ENCODE peak calls at places on chromosomes 4 and X, in six cellular contexts. N is fibroblast of mammary gland; X is activated T-helper 1 cell treated with anti-CD3 and anti-CD28 coated beads, Interleukin-2, amount 50 U/mL, for 16 hours; Z is T-cell; D is tibial artery; Y is activated naive CD4-positive, alpha-beta T cell treated with anti-CD3 and anti-CD28 coated beads, Interleukin-2, amount 50 U/mL, for 72 hours. M is an unnamed sample.

GRCh38 chr4:86521373-86521969 is 72.6 kb upstream of the PTPN13 start:
- DNase-seq in N (no peak), D (no peak), Z (no peak), X (no peak), Y (no peak), M (no peak)

GRCh38 chr4:102500371-102501175 is 586 bp upstream of the NFKB1 start:
- DNase-seq in X (no peak), N (peak; percentile 38), Y (no peak), Z (peak; percentile 38), D (peak; percentile 52), M (peak; percentile 92)

GRCh38 chr4:100422911-100423310 is 94.9 kb downstream of the EMCN start:
- DNase-seq in X (no peak), D (no peak), N (no peak), Z (no peak), Y (no peak), M (no peak)

GRCh38 chr4:185916683-185917082 is 104.7 kb upstream of the SORBS2 start:
- DNase-seq in Y (no peak), N (no peak), X (no peak), D (no peak), Z (no peak), M (no peak)

GRCh38 chr4:93832097-93832496 is 3.5 kb downstream of the ATOH1 start:
- DNase-seq in D (no peak), Y (no peak), X (no peak), N (no peak), Z (no peak), M (no peak)

GRCh38 chr4:159021597-159022385 is 81.1 kb upstream of the RAPGEF2 start:
- DNase-seq in Z (no peak), Y (no peak), X (no peak), N (no peak), D (no peak), M (no peak)

GRCh38 chr4:88743696-88744095 is 46.1 kb upstream of the NAP1L5 start:
- DNase-seq in Z (no peak), Y (no peak), N (peak; percentile 41), D (no peak), X (no peak), M (no peak)

GRCh38 chr4:175540732-175541131 is 271.3 kb downstream of the GPM6A start:
- DNase-seq in Z (no peak), Y (no peak), N (no peak), X (no peak), D (no peak), M (no peak)

GRCh38 chr4:15239866-15240265 is 188.0 kb upstream of the C1QTNF7 start:
- DNase-seq in N (peak; percentile 91), Z (no peak), X (no peak), Y (no peak), D (no peak), M (peak; percentile 36)

GRCh38 chr4:23163649-23164436 is 471.1 kb downstream of the GBA3 start:
- DNase-seq in N (no peak), X (no peak), Y (no peak), D (no peak), Z (no peak), M (no peak)

GRCh38 chr4:163701915-163702314 is 207.4 kb downstream of the TMA16 start:
- DNase-seq in N (peak; percentile 61), Y (no peak), X (no peak), Z (no peak), D (no peak), M (no peak)

GRCh38 chr4:129218355-129218754 is 122.4 kb downstream of the C4orf33 start:
- DNase-seq in X (no peak), N (peak; percentile 31), D (no peak), Y (no peak), Z (no peak), M (no peak)

GRCh38 chrX:50697691-50698090 is 116.3 kb downstream of the SHROOM4 start:
- DNase-seq in X (no peak), Z (no peak), N (peak; percentile 69), Y (no peak), D (no peak), M (no peak)

GRCh38 chrX:55521687-55522086 is 32.0 kb upstream of the USP51 start:
- DNase-seq in D (no peak), X (no peak), N (no peak), Y (no peak), Z (no peak), M (peak; percentile 28)

GRCh38 chrX:139120760-139121159 is 409.2 kb upstream of the FGF13 start:
- DNase-seq in Y (no peak), D (no peak), N (peak; percentile 6), X (no peak), Z (no peak), M (no peak)

GRCh38 chr4:8191136-8191747 is 7.8 kb upstream of the SH3TC1 start:
- DNase-seq in Y (no peak), X (no peak), Z (no peak), D (peak; percentile 80), N (peak; percentile 53), M (peak; percentile 70)

GRCh38 chrX:36684053-36684452 is 324.1 kb upstream of the FAM47C start:
- DNase-seq in N (no peak), Y (no peak), X (no peak), Z (no peak), D (no peak), M (no peak)

GRCh38 chr4:8761167-8761823 is 110.3 kb downstream of the HMX1 start:
- DNase-seq in X (no peak), Y (no peak), Z (no peak), N (no peak), D (peak; percentile 10), M (no peak)